ENCODE peak calls at places on chromosome 22, in seven cellular contexts. K is iris pigment epithelial cell; Y is neuronal stem cell; C is stimulated activated CD8-positive, alpha-beta memory T cell treated with anti-CD3 and anti-CD28 coated beads, Interleukin-15, amount 100 ng/mL, for 24 hours; F is KBM-7; Q is MM.1S; N is RCC 7860. S is an unnamed sample.

GRCh38 chr22:37195921-37196320 is 7.9 kb upstream of the C1QTNF6 start:
- DNase-seq in K (no peak), Y (no peak), C (no peak), F (no peak), Q (no peak), N (no peak), S (no peak)

GRCh38 chr22:29299136-29299900 is 7.1 kb upstream of the GAS2L1 start:
- DNase-seq in K (no peak), Y (no peak), C (no peak), F (no peak), Q (no peak), N (no peak), S (no peak)

GRCh38 chr22:40348025-40348658 is 1.8 kb downstream of the ADSL start:
- DNase-seq in K (peak; percentile 69), Y (no peak), C (no peak), F (peak; percentile 76), Q (peak; percentile 57), N (peak; percentile 31), S (peak; percentile 71)

GRCh38 chr22:20572132-20572802 is 64.9 kb downstream of the MED15 start:
- DNase-seq in K (no peak), Y (no peak), C (no peak), F (no peak), Q (no peak), N (no peak), S (no peak)

GRCh38 chr22:48739348-48740085 is 1088.2 kb downstream of the BRD1 start:
- DNase-seq in K (no peak), Y (no peak), C (no peak), F (no peak), Q (no peak), N (no peak), S (no peak)

GRCh38 chr22:20508815-20509271 is 1.4 kb downstream of the MED15 start:
- DNase-seq in K (no peak), Y (no peak), C (no peak), F (no peak), Q (no peak), N (no peak), S (no peak)

GRCh38 chr22:46815896-46816721 is 53.7 kb downstream of the TBC1D22A start:
- DNase-seq in K (peak; percentile 50), Y (no peak), C (no peak), F (peak; percentile 28), Q (no peak), N (no peak), S (peak; percentile 51)

GRCh38 chr22:50677493-50678217 is 5.0 kb downstream of the SHANK3 start:
- DNase-seq in K (no peak), Y (no peak), C (no peak), F (no peak), Q (no peak), N (no peak), S (no peak)